ENCODE peak calls at places on chromosome 2, in five cellular contexts. A, R, M, I and S are unnamed samples.

GRCh38 chr2:107392241-107392704 is 434.4 kb upstream of the RGPD4 start:
- DNase-seq in A (no peak), R (no peak), M (no peak), I (no peak), S (no peak)

GRCh38 chr2:64401501-64401880 is 52.5 kb upstream of the LGALSL start:
- DNase-seq in A (no peak), R (no peak), M (no peak), I (no peak), S (no peak)

GRCh38 chr2:164792316-164793127 is 49.1 kb downstream of the COBLL1 start:
- DNase-seq in A (no peak), R (no peak), M (no peak), I (no peak), S (no peak)

GRCh38 chr2:28654286-28654980 is 97.2 kb upstream of the PPP1CB start:
- DNase-seq in A (no peak), R (no peak), M (no peak), I (no peak), S (no peak)

GRCh38 chr2:147846382-147847081 is 1.7 kb downstream of the ACVR2A start:
- DNase-seq in A (no peak), R (no peak), M (no peak), I (no peak), S (peak; percentile 27)

GRCh38 chr2:19738707-19739106 is 163.1 kb downstream of the TTC32 start:
- DNase-seq in A (peak; percentile 15), R (no peak), M (no peak), I (no peak), S (no peak)

GRCh38 chr2:38621018-38621417 is 18.3 kb upstream of the HNRNPLL start:
- DNase-seq in A (no peak), R (no peak), M (no peak), I (no peak), S (no peak)

GRCh38 chr2:223050900-223051299 is 1.1 kb upstream of the KCNE4 start:
- DNase-seq in A (peak; percentile 49), R (no peak), M (no peak), I (no peak), S (no peak)

GRCh38 chr2:63875143-63875542 is 33.4 kb downstream of the UGP2 start:
- DNase-seq in A (no peak), R (no peak), M (no peak), I (no peak), S (peak; percentile 58)

GRCh38 chr2:159600752-159601151 is 15.6 kb downstream of the BAZ2B start:
- DNase-seq in A (peak; percentile 45), R (no peak), M (no peak), I (no peak), S (peak; percentile 95)

GRCh38 chr2:234714711-234715110 is 217.8 kb upstream of the ARL4C start:
- DNase-seq in A (no peak), R (no peak), M (no peak), I (no peak), S (no peak)

GRCh38 chr2:55018619-55019018 is 31.6 kb downstream of the RTN4 start:
- DNase-seq in A (no peak), R (no peak), M (no peak), I (no peak), S (no peak)

GRCh38 chr2:28588231-28588725 is 92.4 kb downstream of the PLB1 start:
- DNase-seq in A (no peak), R (no peak), M (no peak), I (no peak), S (no peak)

GRCh38 chr2:136874258-136874657 is 108.9 kb downstream of the THSD7B start:
- DNase-seq in A (peak; percentile 38), R (no peak), M (no peak), I (no peak), S (no peak)

GRCh38 chr2:197369228-197369945 is 58.8 kb upstream of the ANKRD44 start:
- DNase-seq in A (no peak), R (no peak), M (peak; percentile 23), I (no peak), S (no peak)

GRCh38 chr2:145751634-145752033 is 1231.7 kb upstream of the ZEB2 start:
- DNase-seq in A (peak; percentile 68), R (no peak), M (no peak), I (no peak), S (peak; percentile 66)

GRCh38 chr2:54666131-54666637 is 57.3 kb upstream of the EML6 start:
- DNase-seq in A (peak; percentile 64), R (no peak), M (no peak), I (no peak), S (no peak)

GRCh38 chr2:99401841-99402240 is 64.7 kb downstream of the EIF5B start:
- DNase-seq in A (no peak), R (no peak), M (no peak), I (no peak), S (no peak)

GRCh38 chr2:11778923-11779757 is 32.7 kb downstream of the LPIN1 start:
- DNase-seq in A (peak; percentile 57), R (peak; percentile 86), M (peak; percentile 87), I (peak; percentile 79), S (peak; percentile 47)

GRCh38 chr2:233034091-233034882 is 1.8 kb downstream of the NEU2 start:
- DNase-seq in A (no peak), R (no peak), M (no peak), I (no peak), S (no peak)

GRCh38 chr2:166361351-166362153 is 14.2 kb downstream of the SCN9A start:
- DNase-seq in A (peak; percentile 29), R (no peak), M (no peak), I (no peak), S (peak; percentile 54)

GRCh38 chr2:28649481-28650260 is 102.0 kb upstream of the PPP1CB start:
- DNase-seq in A (no peak), R (no peak), M (no peak), I (no peak), S (peak; percentile 77)

GRCh38 chr2:26190369-26190768 is 17.5 kb downstream of the GAREM2 start:
- DNase-seq in A (no peak), R (no peak), M (no peak), I (no peak), S (no peak)

GRCh38 chr2:1605659-1606400 is 138.5 kb downstream of the PXDN start:
- DNase-seq in A (peak; percentile 66), R (no peak), M (no peak), I (no peak), S (no peak)

GRCh38 chr2:36322108-36322507 is 33.5 kb upstream of the CRIM1 start:
- DNase-seq in A (peak; percentile 37), R (no peak), M (no peak), I (no peak), S (peak; percentile 57)

GRCh38 chr2:21836766-21837543 is 713.2 kb downstream of the TDRD15 start:
- DNase-seq in A (peak; percentile 37), R (no peak), M (no peak), I (no peak), S (peak; percentile 18)

GRCh38 chr2:158928965-158929364 is 39.5 kb upstream of the TANC1 start:
- DNase-seq in A (no peak), R (no peak), M (no peak), I (no peak), S (peak; percentile 66)

GRCh38 chr2:162123806-162124758 is 28.0 kb downstream of the GCG start:
- DNase-seq in A (no peak), R (no peak), M (no peak), I (no peak), S (peak; percentile 62)

GRCh38 chr2:223267160-223267951 is 215.4 kb downstream of the KCNE4 start:
- DNase-seq in A (no peak), R (no peak), M (no peak), I (no peak), S (no peak)

GRCh38 chr2:74498500-74499268 is 719 bp downstream of the LBX2 start:
- DNase-seq in A (no peak), R (peak; percentile 50), M (no peak), I (no peak), S (peak; percentile 55)

GRCh38 chr2:177148477-177149154 is 64.0 kb upstream of the HNRNPA3 start:
- DNase-seq in A (peak; percentile 76), R (peak; percentile 76), M (peak; percentile 77), I (peak; percentile 75), S (peak; percentile 61)

GRCh38 chr2:177147093-177147694 is 65.4 kb upstream of the HNRNPA3 start:
- DNase-seq in A (peak; percentile 55), R (no peak), M (peak; percentile 23), I (no peak), S (peak; percentile 59)

GRCh38 chr2:177153805-177154204 is 58.8 kb upstream of the HNRNPA3 start:
- DNase-seq in A (no peak), R (no peak), M (no peak), I (no peak), S (no peak)

GRCh38 chr2:177147834-177148233 is 64.8 kb upstream of the HNRNPA3 start:
- DNase-seq in A (no peak), R (no peak), M (no peak), I (no peak), S (no peak)

DNA sequence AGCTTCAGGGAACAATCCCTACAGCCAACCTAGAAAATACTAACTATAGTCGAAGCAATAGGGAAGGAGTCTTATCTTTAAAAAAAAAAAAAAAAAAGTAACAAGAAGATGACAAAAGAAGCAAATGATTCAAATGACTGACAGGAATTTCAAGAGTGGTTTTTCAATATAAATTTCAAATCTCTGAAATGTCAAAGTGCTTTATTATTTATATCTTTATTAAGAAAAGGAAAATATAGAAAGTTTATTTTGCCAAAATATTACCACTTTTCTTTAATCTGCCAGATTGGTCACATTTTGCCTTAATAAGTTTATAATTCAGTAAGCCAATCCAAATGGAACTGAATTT is 63.5 kb upstream of the HNRNPA3 start:
- DNase-seq in A (no peak), R (no peak), M (no peak), I (no peak), S (no peak)
- H3K4me3 ChIP-seq in A (no peak overlapping the region), R (peak overlapping the region; percentile 52), M (peak overlapping the region; percentile 56), I (peak overlapping the region; percentile 30), S (no peak overlapping the region)

GRCh38 chr2:85851253-85851955 is 37.4 kb downstream of the ST3GAL5 start:
- DNase-seq in A (no peak), R (no peak), M (no peak), I (no peak), S (peak; percentile 28)
- H3K36me3 ChIP-seq in A (no peaks in the 10 kb centered on the region), R (peaks cover 71% of the 10 kb centered on the region), M (peaks cover 39% of the 10 kb centered on the region), I (no peaks in the 10 kb centered on the region), S (peaks cover 7% of the 10 kb centered on the region)

DNA sequence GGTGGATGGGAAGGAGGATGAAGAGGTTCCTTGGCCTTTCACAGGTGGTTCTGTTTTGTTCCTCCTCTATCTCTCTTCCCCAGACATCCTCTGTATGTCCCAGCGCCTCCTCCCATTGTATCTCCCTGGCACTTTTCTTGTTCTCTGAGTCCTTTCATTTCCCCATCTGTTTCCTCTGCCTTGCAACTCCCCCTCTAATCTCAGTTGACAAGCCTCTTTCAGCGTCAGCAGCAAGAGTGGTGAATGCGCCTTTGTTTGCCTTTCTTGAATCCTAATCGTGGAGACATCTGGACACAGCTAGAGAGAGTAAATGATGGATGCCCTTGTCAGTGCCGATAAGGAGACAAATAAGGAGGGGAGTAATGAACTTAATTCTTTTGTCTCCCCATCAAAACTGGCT is 167.0 kb downstream of the NDUFA10 start:
- DNase-seq in A (no peak), R (no peak), M (no peak), I (no peak), S (no peak)
- TF ChIP-seq CTCF in A (no peak), R (no peak), M (no peak), I (no peak), S (no peak)

GRCh38 chr2:70965506-70965905 is 12.9 kb upstream of the ANKRD53 start:
- DNase-seq in A (no peak), R (no peak), M (no peak), I (no peak), S (no peak)
- H3K4me3 ChIP-seq in A (no peak overlapping the region), R (peak overlapping the region; percentile 56), M (no peak overlapping the region), I (peak overlapping the region; percentile 44), S (no peak overlapping the region)